ENCODE peak calls at places on chromosome 4, in nine cellular contexts. One of them, this sample, is unnamed.

GRCh38 chr4:93617596-93617995 is 211.0 kb upstream of the ATOH1 start:
- DNase-seq in transverse colon: no peak
- DNase-seq in pancreas: no peak
- DNase-seq in mammary epithelial cell: no peak
- DNase-seq in epithelial cell of esophagus: peak
- DNase-seq in AG04449: no peak
- DNase-seq in A673: peak
- DNase-seq in BJ: no peak
- DNase-seq in foreskin fibroblast: no peak
- DNase-seq in this sample: no peak

GRCh38 chr4:155745984-155746383 is 12.8 kb upstream of the GUCY1B1 start:
- DNase-seq in transverse colon: no peak
- DNase-seq in pancreas: no peak
- DNase-seq in mammary epithelial cell: no peak
- DNase-seq in epithelial cell of esophagus: peak
- DNase-seq in AG04449: no peak
- DNase-seq in A673: no peak
- DNase-seq in BJ: no peak
- DNase-seq in foreskin fibroblast: peak
- DNase-seq in this sample: no peak

GRCh38 chr4:101708640-101709039 is 81.9 kb upstream of the BANK1 start:
- DNase-seq in transverse colon: no peak
- DNase-seq in pancreas: no peak
- DNase-seq in mammary epithelial cell: no peak
- DNase-seq in epithelial cell of esophagus: peak
- DNase-seq in AG04449: no peak
- DNase-seq in A673: peak
- DNase-seq in BJ: no peak
- DNase-seq in foreskin fibroblast: no peak
- DNase-seq in this sample: no peak

GRCh38 chr4:152278172-152278504 is 257.8 kb downstream of the FBXW7 start:
- DNase-seq in transverse colon: no peak
- DNase-seq in pancreas: no peak
- DNase-seq in mammary epithelial cell: no peak
- DNase-seq in epithelial cell of esophagus: no peak
- DNase-seq in AG04449: no peak
- DNase-seq in A673: no peak
- DNase-seq in BJ: no peak
- DNase-seq in foreskin fibroblast: no peak
- DNase-seq in this sample: no peak

GRCh38 chr4:19095491-19096046 is 1074.0 kb upstream of the LCORL start:
- DNase-seq in transverse colon: no peak
- DNase-seq in pancreas: no peak
- DNase-seq in mammary epithelial cell: no peak
- DNase-seq in epithelial cell of esophagus: no peak
- DNase-seq in AG04449: no peak
- DNase-seq in A673: no peak
- DNase-seq in BJ: no peak
- DNase-seq in foreskin fibroblast: no peak
- DNase-seq in this sample: no peak

GRCh38 chr4:26056406-26056805 is 142.4 kb downstream of the SMIM20 start:
- DNase-seq in transverse colon: no peak
- DNase-seq in pancreas: no peak
- DNase-seq in mammary epithelial cell: no peak
- DNase-seq in epithelial cell of esophagus: no peak
- DNase-seq in AG04449: no peak
- DNase-seq in A673: no peak
- DNase-seq in BJ: no peak
- DNase-seq in foreskin fibroblast: no peak
- DNase-seq in this sample: no peak

GRCh38 chr4:108170729-108171540 is 2.2 kb upstream of the LEF1 start:
- DNase-seq in transverse colon: no peak
- DNase-seq in pancreas: no peak
- DNase-seq in mammary epithelial cell: no peak
- DNase-seq in epithelial cell of esophagus: no peak
- DNase-seq in AG04449: no peak
- DNase-seq in A673: peak
- DNase-seq in BJ: no peak
- DNase-seq in foreskin fibroblast: no peak
- DNase-seq in this sample: no peak

GRCh38 chr4:153008578-153009199 is 72.6 kb downstream of the FHDC1 start:
- DNase-seq in transverse colon: no peak
- DNase-seq in pancreas: no peak
- DNase-seq in mammary epithelial cell: no peak
- DNase-seq in epithelial cell of esophagus: no peak
- DNase-seq in AG04449: no peak
- DNase-seq in A673: no peak
- DNase-seq in BJ: no peak
- DNase-seq in foreskin fibroblast: no peak
- DNase-seq in this sample: no peak

GRCh38 chr4:127686656-127687055 is 43.5 kb upstream of the SLC25A31 start:
- DNase-seq in transverse colon: no peak
- DNase-seq in pancreas: no peak
- DNase-seq in mammary epithelial cell: peak
- DNase-seq in epithelial cell of esophagus: peak
- DNase-seq in AG04449: no peak
- DNase-seq in A673: no peak
- DNase-seq in BJ: no peak
- DNase-seq in foreskin fibroblast: peak
- DNase-seq in this sample: no peak

GRCh38 chr4:19844436-19844835 is 407.3 kb upstream of the SLIT2 start:
- DNase-seq in transverse colon: no peak
- DNase-seq in pancreas: no peak
- DNase-seq in mammary epithelial cell: no peak
- DNase-seq in epithelial cell of esophagus: no peak
- DNase-seq in AG04449: no peak
- DNase-seq in A673: peak
- DNase-seq in BJ: no peak
- DNase-seq in foreskin fibroblast: no peak
- DNase-seq in this sample: no peak

GRCh38 chr4:107709916-107710315 is 10.1 kb downstream of the PAPSS1 start:
- DNase-seq in transverse colon: no peak
- DNase-seq in pancreas: no peak
- DNase-seq in mammary epithelial cell: peak
- DNase-seq in epithelial cell of esophagus: peak
- DNase-seq in AG04449: no peak
- DNase-seq in A673: peak
- DNase-seq in BJ: no peak
- DNase-seq in foreskin fibroblast: peak
- DNase-seq in this sample: no peak

GRCh38 chr4:137541866-137542648 is 9.8 kb upstream of the PCDH18 start:
- DNase-seq in transverse colon: no peak
- DNase-seq in pancreas: no peak
- DNase-seq in mammary epithelial cell: no peak
- DNase-seq in epithelial cell of esophagus: no peak
- DNase-seq in AG04449: no peak
- DNase-seq in A673: no peak
- DNase-seq in BJ: no peak
- DNase-seq in foreskin fibroblast: no peak
- DNase-seq in this sample: no peak
- H3K4me3 ChIP-seq in transverse colon: peak
- H3K4me3 ChIP-seq in pancreas: no peak
- H3K4me3 ChIP-seq in mammary epithelial cell: no peak
- H3K4me3 ChIP-seq in epithelial cell of esophagus: no peak
- H3K4me3 ChIP-seq in AG04449: peak
- H3K4me3 ChIP-seq in A673: no peak
- H3K4me3 ChIP-seq in BJ: no peak
- H3K4me3 ChIP-seq in foreskin fibroblast: peak
- H3K4me3 ChIP-seq in this sample: no peak

DNA sequence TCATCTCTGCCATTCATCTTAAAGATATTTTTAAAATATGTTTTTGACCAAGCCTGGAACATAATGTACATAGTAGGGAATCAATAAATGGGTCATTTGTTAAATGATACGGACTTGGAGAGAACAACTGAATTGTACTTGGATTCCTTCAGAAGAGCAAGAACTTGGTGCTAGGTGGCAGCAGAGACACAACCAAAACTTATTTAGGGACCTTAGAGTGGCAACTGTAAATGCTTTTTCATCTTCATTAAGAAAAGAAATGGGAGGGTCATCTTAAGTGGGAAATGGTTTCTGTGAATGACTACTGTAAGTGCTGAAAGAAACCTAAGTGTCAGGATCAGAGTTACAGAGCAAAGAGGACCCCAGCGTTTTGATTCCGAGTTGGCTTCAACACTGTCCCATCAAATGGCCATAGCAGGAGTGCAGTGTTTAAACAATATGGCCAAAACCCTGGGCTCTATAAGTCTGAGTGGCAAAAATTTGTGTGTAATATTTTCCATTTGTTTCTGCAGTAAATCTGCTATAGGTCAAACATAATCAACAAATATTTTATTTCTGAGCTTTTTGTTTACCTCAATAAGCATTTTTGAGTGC is 213.6 kb downstream of the PALLD start:
- DNase-seq in transverse colon: peak
- DNase-seq in pancreas: peak
- DNase-seq in mammary epithelial cell: peak
- DNase-seq in epithelial cell of esophagus: peak
- DNase-seq in AG04449: no peak
- DNase-seq in A673: peak
- DNase-seq in BJ: no peak
- DNase-seq in foreskin fibroblast: peak
- DNase-seq in this sample: no peak
- TF ChIP-seq CTCF in transverse colon: peak
- TF ChIP-seq CTCF in pancreas: peak
- TF ChIP-seq CTCF in mammary epithelial cell: peak
- TF ChIP-seq CTCF in epithelial cell of esophagus: peak
- TF ChIP-seq CTCF in AG04449: peak
- TF ChIP-seq CTCF in A673: peak
- TF ChIP-seq CTCF in BJ: peak
- TF ChIP-seq CTCF in foreskin fibroblast: peak
- TF ChIP-seq CTCF in this sample: peak

GRCh38 chr4:141154725-141155124 is 21.5 kb upstream of the RNF150 start:
- DNase-seq in transverse colon: no peak
- DNase-seq in pancreas: no peak
- DNase-seq in mammary epithelial cell: no peak
- DNase-seq in epithelial cell of esophagus: no peak
- DNase-seq in AG04449: no peak
- DNase-seq in A673: no peak
- DNase-seq in BJ: no peak
- DNase-seq in foreskin fibroblast: no peak
- DNase-seq in this sample: no peak
- H3K4me3 ChIP-seq in transverse colon: no peak
- H3K4me3 ChIP-seq in pancreas: no peak
- H3K4me3 ChIP-seq in mammary epithelial cell: no peak
- H3K4me3 ChIP-seq in epithelial cell of esophagus: no peak
- H3K4me3 ChIP-seq in AG04449: no peak
- H3K4me3 ChIP-seq in A673: no peak
- H3K4me3 ChIP-seq in BJ: no peak
- H3K4me3 ChIP-seq in foreskin fibroblast: no peak
- H3K4me3 ChIP-seq in this sample: no peak

DNA sequence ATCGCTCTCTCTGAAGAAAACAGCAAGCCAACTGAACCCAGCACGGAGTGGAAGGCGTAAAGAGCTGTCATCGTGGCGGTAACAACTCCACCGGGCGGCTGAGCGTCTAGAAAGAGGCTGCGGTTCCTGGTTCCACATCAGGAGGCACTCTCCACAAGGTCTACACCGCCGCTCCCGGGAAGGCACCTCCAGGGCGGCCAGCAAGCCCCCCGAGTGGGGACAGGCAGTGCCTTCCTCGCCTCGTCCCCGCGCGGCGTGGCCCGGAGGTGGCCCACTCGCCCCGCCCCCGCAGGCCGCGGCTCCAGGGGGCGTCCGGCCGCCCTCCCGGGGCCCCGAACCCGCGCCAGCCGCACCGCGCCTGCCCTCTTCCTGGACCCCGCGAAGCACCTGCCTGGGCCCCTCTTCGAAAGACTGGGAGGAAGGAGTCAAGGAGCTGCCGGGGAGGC is 747 bp downstream of the KLHL8 start:
- DNase-seq in transverse colon: peak
- DNase-seq in pancreas: peak
- DNase-seq in mammary epithelial cell: no peak
- DNase-seq in epithelial cell of esophagus: peak
- DNase-seq in AG04449: no peak
- DNase-seq in A673: no peak
- DNase-seq in BJ: no peak
- DNase-seq in foreskin fibroblast: no peak
- DNase-seq in this sample: peak
- TF ChIP-seq CTCF in transverse colon: peak
- TF ChIP-seq CTCF in pancreas: peak
- TF ChIP-seq CTCF in mammary epithelial cell: no peak
- TF ChIP-seq CTCF in epithelial cell of esophagus: peak
- TF ChIP-seq CTCF in AG04449: peak
- TF ChIP-seq CTCF in A673: peak
- TF ChIP-seq CTCF in BJ: no peak
- TF ChIP-seq CTCF in foreskin fibroblast: no peak
- TF ChIP-seq CTCF in this sample: peak

GRCh38 chr4:142404191-142404611 is 441.9 kb downstream of the INPP4B start:
- DNase-seq in transverse colon: no peak
- DNase-seq in pancreas: no peak
- DNase-seq in mammary epithelial cell: peak
- DNase-seq in epithelial cell of esophagus: peak
- DNase-seq in AG04449: no peak
- DNase-seq in A673: peak
- DNase-seq in BJ: no peak
- DNase-seq in foreskin fibroblast: peak
- DNase-seq in this sample: no peak
- H3K4me3 ChIP-seq in transverse colon: peak
- H3K4me3 ChIP-seq in pancreas: no peak
- H3K4me3 ChIP-seq in mammary epithelial cell: peak
- H3K4me3 ChIP-seq in epithelial cell of esophagus: peak
- H3K4me3 ChIP-seq in AG04449: peak
- H3K4me3 ChIP-seq in A673: peak
- H3K4me3 ChIP-seq in BJ: peak
- H3K4me3 ChIP-seq in foreskin fibroblast: peak
- H3K4me3 ChIP-seq in this sample: no peak

DNA sequence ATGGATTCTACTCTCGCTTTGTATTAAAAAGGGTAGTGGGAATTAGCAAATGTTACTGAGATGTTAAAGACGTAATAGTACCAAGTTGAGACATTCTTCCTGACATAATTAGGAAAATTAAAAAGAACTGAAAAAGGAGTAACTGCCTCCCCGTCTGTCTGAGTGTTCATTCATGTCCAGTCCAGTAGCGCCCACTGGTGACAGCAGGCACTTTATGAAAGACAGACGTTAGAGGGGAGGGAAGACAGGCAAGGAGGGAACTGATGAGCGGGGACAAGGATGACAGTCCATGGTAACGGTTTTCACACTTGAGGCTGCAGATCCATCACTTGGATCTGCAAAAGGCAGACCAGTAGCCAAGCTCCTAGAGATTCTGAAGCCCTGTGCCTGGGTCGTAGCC is 326.7 kb downstream of the STK32B start:
- DNase-seq in transverse colon: no peak
- DNase-seq in pancreas: no peak
- DNase-seq in mammary epithelial cell: no peak
- DNase-seq in epithelial cell of esophagus: peak
- DNase-seq in AG04449: no peak
- DNase-seq in A673: peak
- DNase-seq in BJ: no peak
- DNase-seq in foreskin fibroblast: no peak
- DNase-seq in this sample: no peak
- TF ChIP-seq CTCF in transverse colon: no peak
- TF ChIP-seq CTCF in pancreas: no peak
- TF ChIP-seq CTCF in mammary epithelial cell: peak
- TF ChIP-seq CTCF in epithelial cell of esophagus: no peak
- TF ChIP-seq CTCF in AG04449: peak
- TF ChIP-seq CTCF in A673: peak
- TF ChIP-seq CTCF in BJ: peak
- TF ChIP-seq CTCF in foreskin fibroblast: peak
- TF ChIP-seq CTCF in this sample: no peak